ENCODE peak calls at places on chromosomes 11 and 22, in six cellular contexts. Z is stimulated activated CD8-positive, alpha-beta memory T cell treated with anti-CD3 and anti-CD28 coated beads, Interleukin-7, amount 100 ng/mL, for 1 hour; A is BJ; E is OCI-M1; I is GM06990; S is stromal cell of bone marrow. W is an unnamed sample.

GRCh38 chr22:22693531-22693884 is 49.1 kb downstream of the GGTLC2 start:
- DNase-seq in E (no peak), Z (no peak), I (no peak), S (no peak), A (no peak), W (no peak)

GRCh38 chr22:34115722-34116121 is 195.4 kb upstream of the LARGE1 start:
- DNase-seq in A (no peak), Z (no peak), S (no peak), E (no peak), I (no peak), W (no peak)

GRCh38 chr11:118171274-118172062 is 5.0 kb downstream of the SCN2B start:
- DNase-seq in Z (peak), I (no peak), E (peak), A (no peak), S (peak), W (peak)

GRCh38 chr11:75946531-75947530 is 131.8 kb downstream of the UVRAG start:
- DNase-seq in Z (no peak), E (peak), A (no peak), I (no peak), S (no peak), W (no peak)

GRCh38 chr11:69906453-69906907 is 87.3 kb upstream of the FGF3 start:
- DNase-seq in Z (no peak), I (no peak), A (no peak), S (no peak), E (peak), W (no peak)

GRCh38 chr22:22023581-22024137 is 41.1 kb upstream of the TOP3B start:
- DNase-seq in Z (no peak), S (no peak), A (no peak), I (no peak), E (no peak), W (no peak)

GRCh38 chr22:36899498-36899897 is 13.9 kb upstream of the CSF2RB start:
- DNase-seq in A (no peak), E (no peak), Z (no peak), I (no peak), S (no peak), W (no peak)

GRCh38 chr22:48829908-48830307 is 997.8 kb downstream of the BRD1 start:
- DNase-seq in A (no peak), Z (no peak), S (no peak), E (no peak), I (no peak), W (no peak)

GRCh38 chr11:71198823-71199165 is 53.6 kb downstream of the SHANK2 start:
- DNase-seq in Z (no peak), E (no peak), I (no peak), A (no peak), S (no peak), W (no peak)

GRCh38 chr11:8717544-8717875 is 34.9 kb downstream of the RPL27A start:
- DNase-seq in Z (no peak), I (no peak), E (no peak), S (no peak), A (no peak), W (no peak)

GRCh38 chr11:12126352-12127019 is 16.1 kb downstream of the MICAL2 start:
- DNase-seq in S (peak), I (no peak), E (peak), Z (no peak), A (no peak), W (no peak)

GRCh38 chr22:45587638-45588481 is 83.8 kb upstream of the ATXN10 start:
- DNase-seq in I (no peak), Z (no peak), A (no peak), S (no peak), E (no peak), W (no peak)

GRCh38 chr11:94171693-94172440 is 43.2 kb downstream of the PANX1 start:
- DNase-seq in Z (no peak), A (no peak), S (no peak), I (no peak), E (peak), W (no peak)

GRCh38 chr22:25113316-25113721 is 86.3 kb upstream of the CRYBB3 start:
- DNase-seq in S (no peak), I (no peak), A (no peak), E (no peak), Z (no peak), W (no peak)

GRCh38 chr11:27998552-27998951 is 109.4 kb downstream of the KIF18A start:
- DNase-seq in Z (no peak), E (no peak), I (peak), A (no peak), S (no peak), W (no peak)

GRCh38 chr22:37345863-37346514 is 63.7 kb downstream of the CYTH4 start:
- DNase-seq in S (peak), I (no peak), A (peak), E (no peak), Z (no peak), W (no peak)

GRCh38 chr11:68956142-68956541 is 24.6 kb downstream of the MRGPRD start:
- DNase-seq in S (no peak), A (no peak), E (peak), Z (no peak), I (peak), W (peak)

GRCh38 chr22:44289429-44290171 is 23.2 kb downstream of the SHISAL1 start:
- DNase-seq in S (no peak), E (no peak), I (no peak), Z (no peak), A (peak), W (no peak)

GRCh38 chr11:112719736-112720525 is 241.3 kb upstream of the NCAM1 start:
- DNase-seq in E (no peak), I (no peak), Z (no peak), S (no peak), A (no peak), W (no peak)

GRCh38 chr22:46233231-46233630 is 16.9 kb downstream of the CDPF1 start:
- DNase-seq in S (peak), Z (no peak), I (no peak), E (no peak), A (no peak), W (no peak)

GRCh38 chr11:10392680-10393079 is 62.4 kb upstream of the AMPD3 start:
- DNase-seq in E (no peak), I (no peak), A (no peak), Z (no peak), S (peak), W (no peak)

GRCh38 chr11:119529063-119529845 is 106.3 kb upstream of the THY1 start:
- DNase-seq in E (no peak), Z (no peak), A (no peak), I (no peak), S (no peak), W (no peak)

GRCh38 chr22:46390652-46391301 is 55.3 kb downstream of the TRMU start:
- DNase-seq in A (peak), S (peak), E (no peak), Z (no peak), I (no peak), W (no peak)

GRCh38 chr11:78349114-78349513 is 68.5 kb downstream of the GAB2 start:
- DNase-seq in S (no peak), I (no peak), A (no peak), Z (no peak), E (peak), W (no peak)

GRCh38 chr11:45917623-45918330 is at the start of gene PEX16:
- DNase-seq in Z (peak), S (peak), E (peak), A (peak), I (peak), W (peak)

GRCh38 chr11:66864924-66865697 is 8.2 kb downstream of the LRFN4 start:
- DNase-seq in Z (no peak), E (no peak), A (no peak), I (no peak), S (no peak), W (no peak)

GRCh38 chr11:2562181-2562581 is 117.4 kb downstream of the KCNQ1 start:
- DNase-seq in Z (no peak), I (no peak), S (no peak), E (no peak), A (no peak), W (no peak)

GRCh38 chr11:67372232-67372992 is 986 bp downstream of the CLCF1 start:
- DNase-seq in I (no peak), Z (no peak), E (no peak), S (no peak), A (no peak), W (no peak)

GRCh38 chr11:1872267-1872985 is 19.3 kb downstream of the PRR33 start:
- DNase-seq in S (no peak), E (no peak), A (no peak), I (no peak), Z (no peak), W (no peak)

GRCh38 chr11:57277845-57278720 is 41.0 kb upstream of the APLNR start:
- DNase-seq in A (no peak), E (peak), S (peak), I (no peak), Z (no peak), W (no peak)

GRCh38 chr11:124867700-124868099 is 2.5 kb downstream of the ROBO3 start:
- DNase-seq in A (no peak), E (peak), Z (no peak), S (no peak), I (no peak), W (no peak)

GRCh38 chr22:27475548-27475897 is 326.0 kb downstream of the MN1 start:
- DNase-seq in Z (no peak), E (no peak), I (no peak), S (no peak), A (no peak), W (no peak)

GRCh38 chr11:123356539-123356938 is 73.5 kb upstream of the GRAMD1B start:
- DNase-seq in E (no peak), S (no peak), Z (no peak), I (no peak), A (no peak), W (no peak)

GRCh38 chr22:27670701-27671412 is 130.7 kb downstream of the MN1 start:
- DNase-seq in Z (no peak), A (no peak), E (peak), I (no peak), S (no peak), W (no peak)

GRCh38 chr11:69744435-69744834 is 30.7 kb downstream of the FGF4 start:
- DNase-seq in S (peak), I (no peak), A (peak), Z (no peak), E (no peak), W (no peak)

GRCh38 chr11:17672469-17672868 is 46.9 kb upstream of the MYOD1 start:
- DNase-seq in A (no peak), S (no peak), E (no peak), I (no peak), Z (no peak), W (no peak)

GRCh38 chr22:42222140-42222539 is 48.3 kb downstream of the TCF20 start:
- DNase-seq in Z (no peak), S (no peak), I (no peak), A (no peak), E (no peak), W (no peak)

GRCh38 chr11:60378359-60378758 is at the start of gene MS4A7:
- DNase-seq in I (peak), Z (no peak), E (peak), S (no peak), A (no peak), W (no peak)

GRCh38 chr11:61334434-61335354 is 1.7 kb downstream of the TKFC start:
- DNase-seq in I (no peak), S (no peak), Z (no peak), E (peak), A (no peak), W (no peak)